ENCODE peak calls at places on chromosomes 16 and 17, in four cellular contexts. V is GM04503, O is T-helper 17 cell, M is GDM1. C is an unnamed sample.

GRCh38 chr17:67818110-67819002 is 6.9 kb upstream of the BPTF start:
- DNase-seq in V (no peak), O (no peak), M (no peak), C (no peak)

GRCh38 chr16:76484020-76484419 is 206.8 kb downstream of the CNTNAP4 start:
- DNase-seq in O (no peak), V (no peak), M (no peak), C (no peak)

GRCh38 chr17:32494621-32495346 is 8.0 kb downstream of the CDK5R1 start:
- DNase-seq in M (no peak), V (no peak), O (no peak), C (no peak)

GRCh38 chr17:27539152-27539551 is 82.9 kb downstream of the KSR1 start:
- DNase-seq in M (no peak), O (no peak), V (no peak), C (no peak)

GRCh38 chr17:38469875-38470274 is 41.6 kb downstream of the ARHGAP23 start:
- DNase-seq in M (no peak), O (no peak), V (no peak), C (no peak)

GRCh38 chr17:28746611-28747045 is 2.8 kb downstream of the TRAF4 start:
- DNase-seq in M (no peak), O (no peak), V (no peak), C (no peak)

GRCh38 chr17:3695723-3696411 is at the start of gene P2RX5:
- DNase-seq in V (no peak), O (no peak), M (no peak), C (no peak)

GRCh38 chr16:27248036-27248435 is 20.5 kb downstream of the NSMCE1 start:
- DNase-seq in V (no peak), O (no peak), M (no peak), C (no peak)

GRCh38 chr16:71479420-71479819 is 9.7 kb downstream of the ZNF19 start:
- DNase-seq in O (no peak), V (no peak), M (no peak), C (no peak)

GRCh38 chr16:85697441-85697840 is 8.7 kb upstream of the GINS2 start:
- DNase-seq in M (no peak), V (no peak), O (no peak), C (no peak)

GRCh38 chr17:42403150-42403549 is 14.9 kb upstream of the STAT3 start:
- DNase-seq in O (no peak), M (no peak), V (no peak), C (no peak)

GRCh38 chr16:75099738-75100615 is 16.6 kb downstream of the LDHD start:
- DNase-seq in V (no peak), M (peak; percentile 60), O (no peak), C (no peak)

GRCh38 chr16:28580726-28581315 is 16.0 kb downstream of the SULT1A2 start:
- DNase-seq in V (no peak), O (no peak), M (no peak), C (no peak)

C was measured in cardiac septum.